ENCODE peak calls at places on chromosomes 13 and 19, in ten cellular contexts. H is PC-9, Y is GM23248, J is GM23338, V is PC-3, N is Karpas-422, I is hepatocyte, A is SK-N-SH, B is OCI-LY7, T is HCT116. D is an unnamed sample.
A peak's percentile ranks its signal among the peaks of the same experiment; 100 is the strongest.

GRCh38 chr19:49718511-49718910 is 27.6 kb downstream of the CPT1C start:
- DNase-seq in H (no peak), Y (no peak), J (peak; percentile 20), V (no peak), N (no peak), I (no peak), A (no peak), B (no peak), T (no peak), D (no peak)

GRCh38 chr19:45322744-45323281 is at the start of gene CKM:
- DNase-seq in H (no peak), Y (no peak), J (no peak), V (no peak), N (no peak), I (no peak), A (no peak), B (no peak), T (no peak), D (no peak)

GRCh38 chr13:25167775-25168174 is 4.3 kb downstream of the AMER2 start:
- DNase-seq in H (no peak), Y (no peak), J (no peak), V (no peak), N (no peak), I (no peak), A (no peak), B (no peak), T (no peak), D (no peak)

GRCh38 chr19:815079-815774 is 6.5 kb downstream of the PLPPR3 start:
- DNase-seq in H (no peak), Y (no peak), J (peak; percentile 29), V (no peak), N (no peak), I (no peak), A (no peak), B (no peak), T (no peak), D (no peak)

GRCh38 chr13:111469916-111470506 is 149.6 kb downstream of the TEX29 start:
- DNase-seq in H (no peak), Y (no peak), J (no peak), V (no peak), N (no peak), I (no peak), A (no peak), B (no peak), T (no peak), D (no peak)

GRCh38 chr13:91406619-91407018 is 8.2 kb downstream of the GPC5 start:
- DNase-seq in H (peak; percentile 39), Y (peak; percentile 51), J (peak; percentile 90), V (peak; percentile 47), N (peak; percentile 88), I (peak; percentile 47), A (peak; percentile 21), B (peak; percentile 92), T (peak; percentile 45), D (peak; percentile 51)

GRCh38 chr19:35755160-35755549 is 1.7 kb downstream of the HSPB6 start:
- DNase-seq in H (no peak), Y (no peak), J (peak; percentile 21), V (no peak), N (no peak), I (no peak), A (no peak), B (no peak), T (no peak), D (no peak)

GRCh38 chr13:48749699-48750473 is 96.2 kb downstream of the CYSLTR2 start:
- DNase-seq in H (peak; percentile 77), Y (peak; percentile 100), J (peak; percentile 82), V (peak; percentile 98), N (peak; percentile 61), I (peak; percentile 92), A (peak; percentile 35), B (peak; percentile 21), T (peak; percentile 96), D (no peak)

GRCh38 chr13:73274147-73274546 is 215.3 kb downstream of the KLF5 start:
- DNase-seq in H (no peak), Y (peak; percentile 59), J (no peak), V (no peak), N (no peak), I (no peak), A (no peak), B (no peak), T (no peak), D (no peak)

GRCh38 chr19:54287456-54287855 is 6.5 kb upstream of the LILRB2 start:
- DNase-seq in H (no peak), Y (peak; percentile 37), J (no peak), V (no peak), N (no peak), I (no peak), A (no peak), B (no peak), T (no peak), D (no peak)

GRCh38 chr13:113146750-113147149 is 11.7 kb upstream of the PROZ start:
- DNase-seq in H (no peak), Y (no peak), J (no peak), V (no peak), N (no peak), I (no peak), A (no peak), B (no peak), T (no peak), D (no peak)

GRCh38 chr13:113144255-113144629 is 14.2 kb upstream of the PROZ start:
- DNase-seq in H (no peak), Y (no peak), J (no peak), V (no peak), N (no peak), I (no peak), A (no peak), B (no peak), T (no peak), D (no peak)

GRCh38 chr13:113147206-113147605 is 11.2 kb upstream of the PROZ start:
- DNase-seq in H (no peak), Y (no peak), J (no peak), V (no peak), N (no peak), I (no peak), A (no peak), B (no peak), T (no peak), D (no peak)

GRCh38 chr13:113145911-113146598 is 12.4 kb upstream of the PROZ start:
- DNase-seq in H (no peak), Y (no peak), J (no peak), V (no peak), N (no peak), I (no peak), A (no peak), B (no peak), T (no peak), D (no peak)

DNA sequence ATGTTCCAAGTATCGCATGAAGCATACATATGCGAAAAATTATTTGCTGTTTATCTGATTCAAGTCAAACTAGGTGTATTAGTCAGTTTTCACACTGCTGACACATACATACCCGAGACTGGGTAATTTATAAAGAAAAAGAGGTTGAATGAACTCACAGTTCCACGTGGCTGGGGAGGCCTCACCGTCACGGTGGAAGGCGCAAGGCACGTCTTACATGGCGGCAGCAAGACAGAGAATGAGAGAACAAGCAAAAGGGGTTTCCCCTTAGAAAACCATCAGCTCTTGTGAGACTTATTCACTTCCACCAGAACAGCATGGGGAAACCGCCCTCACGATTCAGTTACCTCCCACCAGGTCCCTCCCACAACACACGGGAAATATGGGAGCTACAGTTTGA is 13.0 kb upstream of the PROZ start:
- DNase-seq in H (no peak), Y (no peak), J (no peak), V (no peak), N (no peak), I (no peak), A (no peak), B (no peak), T (no peak), D (no peak)
- H3K9me2 ChIP-seq in H (no peaks in the 10 kb centered on the region), Y (no peaks in the 10 kb centered on the region), J (no peaks in the 10 kb centered on the region), V (no peaks in the 10 kb centered on the region), N (no peaks in the 10 kb centered on the region), I (no peaks in the 10 kb centered on the region), A (no peaks in the 10 kb centered on the region), B (no peaks in the 10 kb centered on the region), T (no peaks in the 10 kb centered on the region), D (no peaks in the 10 kb centered on the region)

DNA sequence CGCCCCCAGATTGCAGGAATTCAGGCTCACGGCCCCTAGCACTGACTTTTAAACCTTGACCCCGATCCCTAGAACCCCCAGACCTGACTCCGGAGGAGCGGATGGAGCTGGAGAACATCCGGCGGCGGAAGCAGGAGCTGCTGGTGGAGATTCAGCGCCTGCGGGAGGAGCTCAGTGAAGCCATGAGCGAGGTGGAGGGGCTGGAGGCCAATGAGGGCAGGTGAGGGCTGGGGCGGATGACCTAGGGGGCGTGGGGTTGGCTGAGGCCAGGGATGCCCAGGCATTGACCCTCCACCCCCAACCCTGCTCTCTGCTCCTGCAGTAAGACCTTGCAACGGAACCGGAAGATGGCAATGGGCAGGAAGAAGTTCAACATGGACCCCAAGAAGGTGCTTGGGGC is 1.1 kb downstream of the CYTH2 start:
- DNase-seq in H (no peak), Y (no peak), J (no peak), V (no peak), N (no peak), I (no peak), A (no peak), B (no peak), T (no peak), D (no peak)
- H3K9me2 ChIP-seq in H (no peaks in the 10 kb centered on the region), Y (no peaks in the 10 kb centered on the region), J (peaks cover 4% of the 10 kb centered on the region), V (no peaks in the 10 kb centered on the region), N (no peaks in the 10 kb centered on the region), I (no peaks in the 10 kb centered on the region), A (no peaks in the 10 kb centered on the region), B (no peaks in the 10 kb centered on the region), T (no peaks in the 10 kb centered on the region), D (no peaks in the 10 kb centered on the region)

DNA sequence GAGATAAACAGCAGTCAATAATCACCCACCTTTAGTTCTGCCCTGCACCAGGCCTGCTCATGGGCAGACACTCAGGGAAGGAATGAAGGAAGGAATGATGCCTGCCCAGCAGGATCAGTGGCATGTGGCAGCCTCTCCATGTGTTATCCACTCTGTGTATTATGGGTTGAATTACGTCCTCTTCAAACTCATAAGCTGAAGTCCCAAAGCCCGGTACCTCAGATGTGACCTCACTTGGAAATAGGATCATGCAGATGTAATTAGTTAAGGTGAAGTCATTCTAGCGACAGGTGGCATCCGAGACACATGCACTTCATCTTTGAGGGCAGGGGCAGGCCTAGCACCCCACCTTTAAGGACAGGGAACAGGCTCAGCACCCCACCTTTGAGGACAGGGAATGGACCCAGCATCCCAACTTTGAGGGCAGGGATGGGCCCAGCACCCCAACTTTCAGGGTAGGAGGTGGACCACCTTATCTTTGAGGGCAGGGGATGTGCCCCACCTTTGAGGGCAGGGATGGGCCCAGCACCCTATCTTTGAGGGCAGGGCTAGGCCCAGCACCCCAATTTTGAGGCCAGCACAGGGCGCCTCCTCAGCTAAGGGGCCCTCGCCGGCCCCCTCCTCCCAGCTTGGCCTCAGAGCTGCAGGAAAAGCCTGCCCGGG is 127.6 kb downstream of the URI1 start:
- DNase-seq in H (no peak), Y (no peak), J (no peak), V (no peak), N (no peak), I (no peak), A (no peak), B (no peak), T (no peak), D (no peak)
- H3K9me2 ChIP-seq in H (no peaks in the 10 kb centered on the region), Y (no peaks in the 10 kb centered on the region), J (no peaks in the 10 kb centered on the region), V (no peaks in the 10 kb centered on the region), N (no peaks in the 10 kb centered on the region), I (no peaks in the 10 kb centered on the region), A (no peaks in the 10 kb centered on the region), B (no peaks in the 10 kb centered on the region), T (no peaks in the 10 kb centered on the region), D (no peaks in the 10 kb centered on the region)

DNA sequence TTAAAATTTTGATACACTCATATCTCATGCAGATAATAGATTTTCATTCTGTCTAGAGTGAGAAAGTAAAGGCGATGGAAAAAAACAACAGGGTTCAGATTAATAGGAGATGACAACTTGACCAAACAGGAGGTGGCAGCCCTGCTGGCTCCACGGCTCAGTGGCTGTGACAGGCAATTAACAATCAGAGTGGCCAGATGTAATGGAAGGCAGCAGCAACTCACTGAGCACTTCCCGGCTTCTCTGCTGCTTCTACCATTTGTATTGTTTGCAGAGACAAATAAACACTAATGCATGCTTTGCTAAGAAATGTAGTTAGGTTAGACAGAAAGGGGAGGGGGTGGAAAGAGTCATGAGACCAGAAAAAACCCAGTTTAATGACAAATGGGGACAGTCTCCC is 473.0 kb upstream of the SLC10A2 start:
- DNase-seq in H (no peak), Y (no peak), J (peak; percentile 26), V (no peak), N (no peak), I (peak; percentile 21), A (peak; percentile 45), B (no peak), T (no peak), D (no peak)
- H3K9me2 ChIP-seq in H (no peaks in the 10 kb centered on the region), Y (no peaks in the 10 kb centered on the region), J (no peaks in the 10 kb centered on the region), V (no peaks in the 10 kb centered on the region), N (no peaks in the 10 kb centered on the region), I (no peaks in the 10 kb centered on the region), A (no peaks in the 10 kb centered on the region), B (no peaks in the 10 kb centered on the region), T (no peaks in the 10 kb centered on the region), D (no peaks in the 10 kb centered on the region)

D was measured in MM.1S.